ENCODE peak calls at places on chromosomes 4 and X, in four cellular contexts. I is AG10803, Q is iPS-NIHi11, X is breast epithelium. Y is an unnamed sample.

GRCh38 chr4:61426229-61426628 is 226.1 kb downstream of the ADGRL3 start:
- DNase-seq in Q (no peak), I (no peak), X (no peak), Y (no peak)

GRCh38 chr4:76175336-76175735 is 27.1 kb upstream of the NUP54 start:
- DNase-seq in I (no peak), X (no peak), Q (no peak), Y (no peak)

GRCh38 chr4:10746371-10747143 is 62.0 kb upstream of the CLNK start:
- DNase-seq in I (peak; percentile 66), Q (no peak), X (no peak), Y (no peak)

GRCh38 chr4:2489081-2489805 is 20.3 kb downstream of the RNF4 start:
- DNase-seq in X (no peak), Q (no peak), I (no peak), Y (no peak)

GRCh38 chr4:20195071-20195885 is 56.4 kb upstream of the SLIT2 start:
- DNase-seq in X (no peak), Q (no peak), I (peak; percentile 61), Y (no peak)

GRCh38 chr4:147599764-147600163 is 17.4 kb upstream of the TMEM184C start:
- DNase-seq in I (peak; percentile 74), Q (no peak), X (no peak), Y (no peak)

GRCh38 chr4:2785613-2786012 is 7.3 kb upstream of the SH3BP2 start:
- DNase-seq in Q (peak; percentile 43), X (no peak), I (no peak), Y (peak; percentile 32)

GRCh38 chr4:98394134-98394533 is 132.9 kb downstream of the RAP1GDS1 start:
- DNase-seq in Q (no peak), I (no peak), X (no peak), Y (no peak)

GRCh38 chrX:132426695-132427281 is 62.0 kb downstream of the MBNL3 start:
- DNase-seq in I (peak; percentile 68), Q (no peak), X (no peak), Y (no peak)

GRCh38 chr4:111641813-111642579 is 503.3 kb upstream of the FAM241A start:
- DNase-seq in I (peak; percentile 95), Q (peak; percentile 78), X (no peak), Y (peak; percentile 59)

GRCh38 chr4:10164877-10165283 is 48.3 kb upstream of the WDR1 start:
- DNase-seq in X (no peak), Q (peak; percentile 64), I (peak; percentile 55), Y (no peak)

GRCh38 chr4:87005690-87006461 is 71.1 kb downstream of the AFF1 start:
- DNase-seq in I (peak; percentile 35), Q (no peak), X (no peak), Y (no peak)

GRCh38 chr4:71941001-71941400 is 90.8 kb upstream of the NPFFR2 start:
- DNase-seq in X (no peak), Q (peak; percentile 50), I (peak; percentile 17), Y (no peak)

GRCh38 chr4:11487876-11488545 is 59.3 kb upstream of the HS3ST1 start:
- DNase-seq in Q (no peak), I (no peak), X (no peak), Y (no peak)

GRCh38 chrX:265502-265901 is 15.7 kb upstream of the PLCXD1 start:
- DNase-seq in X (no peak), I (no peak), Q (no peak), Y (no peak)

GRCh38 chr4:137393043-137393442 is 139.3 kb downstream of the PCDH18 start:
- DNase-seq in I (peak; percentile 50), X (no peak), Q (no peak), Y (no peak)

GRCh38 chr4:131638776-131639175 is 1510.3 kb upstream of the PCDH10 start:
- DNase-seq in X (no peak), Q (no peak), I (no peak), Y (no peak)

GRCh38 chr4:70701271-70701670 is 12.9 kb downstream of the UTP3 start:
- DNase-seq in Q (no peak), X (no peak), I (no peak), Y (no peak)

GRCh38 chr4:7134737-7135388 is 57.5 kb upstream of the SORCS2 start:
- DNase-seq in Q (no peak), I (peak; percentile 96), X (no peak), Y (peak; percentile 46)

GRCh38 chrX:141220342-141221008 is 21.8 kb downstream of the SPANXC start:
- DNase-seq in Q (no peak), X (no peak), I (peak; percentile 61), Y (no peak)

GRCh38 chrX:13064599-13065143 is 20.3 kb upstream of the FAM9C start:
- DNase-seq in Q (no peak), X (no peak), I (peak; percentile 93), Y (no peak)

GRCh38 chr4:122874194-122874593 is 47.6 kb downstream of the FGF2 start:
- DNase-seq in I (peak; percentile 86), Q (no peak), X (no peak), Y (no peak)

GRCh38 chr4:146095867-146096266 is 79.7 kb upstream of the LSM6 start:
- DNase-seq in I (no peak), Q (no peak), X (no peak), Y (no peak)

GRCh38 chr4:18440527-18441215 is 419.1 kb upstream of the LCORL start:
- DNase-seq in X (no peak), Q (no peak), I (no peak), Y (no peak)

GRCh38 chr4:14787894-14788293 is 214.4 kb upstream of the CPEB2 start:
- DNase-seq in I (peak; percentile 23), Q (peak; percentile 21), X (no peak), Y (peak; percentile 26)

GRCh38 chr4:109998867-109999303 is 86.2 kb downstream of the EGF start:
- DNase-seq in X (no peak), Q (peak; percentile 59), I (peak; percentile 55), Y (no peak)

GRCh38 chr4:25075851-25076250 is 45.1 kb upstream of the LGI2 start:
- DNase-seq in Q (no peak), I (no peak), X (no peak), Y (no peak)

GRCh38 chr4:87054900-87055299 is 120.1 kb downstream of the AFF1 start:
- DNase-seq in X (no peak), Q (no peak), I (no peak), Y (no peak)

GRCh38 chr4:146095091-146095690 is 80.3 kb upstream of the LSM6 start:
- DNase-seq in X (no peak), Q (peak; percentile 46), I (peak; percentile 58), Y (no peak)

GRCh38 chrX:129690435-129690834 is 35.7 kb upstream of the APLN start:
- DNase-seq in I (peak; percentile 71), X (no peak), Q (no peak), Y (no peak)

GRCh38 chr4:76950846-76951321 is 1.3 kb downstream of the SEPTIN11 start:
- DNase-seq in X (no peak), I (peak; percentile 76), Q (peak; percentile 43), Y (no peak)

GRCh38 chr4:103998752-103999151 is 279.0 kb upstream of the TACR3 start:
- DNase-seq in X (no peak), I (no peak), Q (no peak), Y (no peak)

Y was measured in upper lobe of left lung.